ENCODE peak calls at places on chromosomes 2 and 18, in seven cellular contexts. One of them, this sample, is unnamed.

GRCh38 chr2:190582761-190583506 is 48.4 kb upstream of the NEMP2 start:
- DNase-seq in Panc1: no peak
- DNase-seq in endothelial cell of umbilical vein: no peak
- DNase-seq in GM23338: no peak
- DNase-seq in foreskin fibroblast: peak; percentile 8
- DNase-seq in IMR-90: peak; percentile 31
- DNase-seq in Calu3: no peak
- DNase-seq in this sample: no peak

GRCh38 chr2:62457555-62457954 is 48.4 kb downstream of the TMEM17 start:
- DNase-seq in GM23338: no peak
- DNase-seq in Panc1: no peak
- DNase-seq in foreskin fibroblast: no peak
- DNase-seq in IMR-90: no peak
- DNase-seq in Calu3: no peak
- DNase-seq in endothelial cell of umbilical vein: no peak
- DNase-seq in this sample: no peak

GRCh38 chr2:10760794-10761504 is 39.5 kb downstream of the ATP6V1C2 start:
- DNase-seq in Panc1: no peak
- DNase-seq in GM23338: no peak
- DNase-seq in endothelial cell of umbilical vein: no peak
- DNase-seq in foreskin fibroblast: no peak
- DNase-seq in Calu3: no peak
- DNase-seq in IMR-90: no peak
- DNase-seq in this sample: no peak

GRCh38 chr18:54003195-54003594 is 221.3 kb downstream of the MBD2 start:
- DNase-seq in IMR-90: no peak
- DNase-seq in foreskin fibroblast: no peak
- DNase-seq in Calu3: no peak
- DNase-seq in GM23338: no peak
- DNase-seq in Panc1: no peak
- DNase-seq in endothelial cell of umbilical vein: no peak
- DNase-seq in this sample: no peak

GRCh38 chr2:8819948-8820347 is 17.5 kb downstream of the KIDINS220 start:
- DNase-seq in foreskin fibroblast: no peak
- DNase-seq in GM23338: no peak
- DNase-seq in Panc1: no peak
- DNase-seq in IMR-90: no peak
- DNase-seq in Calu3: no peak
- DNase-seq in endothelial cell of umbilical vein: no peak
- DNase-seq in this sample: no peak

GRCh38 chr2:128269358-128270305 is 49.0 kb downstream of the HS6ST1 start:
- DNase-seq in Panc1: no peak
- DNase-seq in endothelial cell of umbilical vein: no peak
- DNase-seq in Calu3: no peak
- DNase-seq in foreskin fibroblast: no peak
- DNase-seq in GM23338: no peak
- DNase-seq in IMR-90: no peak
- DNase-seq in this sample: no peak

GRCh38 chr18:49560277-49561126 is 1.4 kb upstream of the LIPG start:
- DNase-seq in IMR-90: no peak
- DNase-seq in GM23338: peak; percentile 66
- DNase-seq in Calu3: peak; percentile 57
- DNase-seq in endothelial cell of umbilical vein: peak; percentile 23
- DNase-seq in foreskin fibroblast: peak; percentile 56
- DNase-seq in Panc1: no peak
- DNase-seq in this sample: no peak

GRCh38 chr2:83420993-83421392 is 1038.1 kb downstream of the SUCLG1 start:
- DNase-seq in Calu3: no peak
- DNase-seq in Panc1: no peak
- DNase-seq in endothelial cell of umbilical vein: no peak
- DNase-seq in foreskin fibroblast: no peak
- DNase-seq in GM23338: no peak
- DNase-seq in IMR-90: no peak
- DNase-seq in this sample: no peak

GRCh38 chr2:205994344-205994743 is 91.6 kb downstream of the INO80D start:
- DNase-seq in endothelial cell of umbilical vein: no peak
- DNase-seq in GM23338: no peak
- DNase-seq in Calu3: no peak
- DNase-seq in Panc1: no peak
- DNase-seq in IMR-90: no peak
- DNase-seq in foreskin fibroblast: no peak
- DNase-seq in this sample: no peak

GRCh38 chr2:120319686-120320317 is 26.1 kb upstream of the INHBB start:
- DNase-seq in foreskin fibroblast: no peak
- DNase-seq in Calu3: no peak
- DNase-seq in IMR-90: no peak
- DNase-seq in GM23338: no peak
- DNase-seq in endothelial cell of umbilical vein: no peak
- DNase-seq in Panc1: no peak
- DNase-seq in this sample: no peak

GRCh38 chr2:201182650-201183372 is at the start of gene CASP10:
- DNase-seq in GM23338: peak; percentile 87
- DNase-seq in foreskin fibroblast: peak; percentile 60
- DNase-seq in endothelial cell of umbilical vein: peak; percentile 95
- DNase-seq in Calu3: peak; percentile 54
- DNase-seq in IMR-90: peak; percentile 55
- DNase-seq in Panc1: no peak
- DNase-seq in this sample: peak; percentile 33

GRCh38 chr18:26863122-26863879 is 2.2 kb downstream of the AQP4 start:
- DNase-seq in endothelial cell of umbilical vein: no peak
- DNase-seq in Calu3: peak; percentile 63
- DNase-seq in GM23338: peak; percentile 75
- DNase-seq in foreskin fibroblast: peak; percentile 1
- DNase-seq in Panc1: no peak
- DNase-seq in IMR-90: no peak
- DNase-seq in this sample: no peak

GRCh38 chr2:229489016-229489415 is 217.9 kb upstream of the PID1 start:
- DNase-seq in foreskin fibroblast: peak; percentile 49
- DNase-seq in IMR-90: peak; percentile 13
- DNase-seq in endothelial cell of umbilical vein: no peak
- DNase-seq in GM23338: no peak
- DNase-seq in Panc1: peak; percentile 28
- DNase-seq in Calu3: no peak
- DNase-seq in this sample: peak; percentile 29

GRCh38 chr2:102674370-102674769 is 55.0 kb downstream of the SLC9A2 start:
- DNase-seq in Panc1: no peak
- DNase-seq in foreskin fibroblast: no peak
- DNase-seq in IMR-90: no peak
- DNase-seq in Calu3: no peak
- DNase-seq in endothelial cell of umbilical vein: no peak
- DNase-seq in GM23338: no peak
- DNase-seq in this sample: no peak

GRCh38 chr2:130882991-130883390 is 46.3 kb downstream of the ARHGEF4 start:
- DNase-seq in endothelial cell of umbilical vein: no peak
- DNase-seq in IMR-90: no peak
- DNase-seq in foreskin fibroblast: no peak
- DNase-seq in GM23338: no peak
- DNase-seq in Calu3: no peak
- DNase-seq in Panc1: no peak
- DNase-seq in this sample: no peak

GRCh38 chr18:48590678-48591077 is 51.8 kb downstream of the CTIF start:
- DNase-seq in foreskin fibroblast: peak; percentile 88
- DNase-seq in Panc1: no peak
- DNase-seq in GM23338: no peak
- DNase-seq in IMR-90: peak; percentile 94
- DNase-seq in endothelial cell of umbilical vein: no peak
- DNase-seq in Calu3: no peak
- DNase-seq in this sample: peak; percentile 89

GRCh38 chr2:99439989-99440388 is 49.8 kb downstream of the REV1 start:
- DNase-seq in endothelial cell of umbilical vein: no peak
- DNase-seq in IMR-90: no peak
- DNase-seq in foreskin fibroblast: no peak
- DNase-seq in GM23338: peak; percentile 30
- DNase-seq in Panc1: no peak
- DNase-seq in Calu3: no peak
- DNase-seq in this sample: no peak

GRCh38 chr18:23887493-23887892 is 127.1 kb upstream of the TTC39C start:
- DNase-seq in GM23338: no peak
- DNase-seq in IMR-90: peak; percentile 15
- DNase-seq in Calu3: no peak
- DNase-seq in Panc1: no peak
- DNase-seq in endothelial cell of umbilical vein: no peak
- DNase-seq in foreskin fibroblast: no peak
- DNase-seq in this sample: no peak

GRCh38 chr2:37561615-37562569 is 109.5 kb downstream of the CDC42EP3 start:
- DNase-seq in GM23338: peak; percentile 24
- DNase-seq in IMR-90: peak; percentile 94
- DNase-seq in foreskin fibroblast: peak; percentile 91
- DNase-seq in endothelial cell of umbilical vein: peak; percentile 92
- DNase-seq in Calu3: peak; percentile 75
- DNase-seq in Panc1: no peak
- DNase-seq in this sample: peak; percentile 91

GRCh38 chr2:179422037-179422643 is 157.5 kb upstream of the SESTD1 start:
- DNase-seq in Panc1: peak; percentile 30
- DNase-seq in endothelial cell of umbilical vein: peak; percentile 68
- DNase-seq in foreskin fibroblast: peak; percentile 88
- DNase-seq in GM23338: peak; percentile 90
- DNase-seq in Calu3: peak; percentile 85
- DNase-seq in IMR-90: peak; percentile 77
- DNase-seq in this sample: peak; percentile 62

GRCh38 chr2:159553727-159554126 is 62.6 kb downstream of the BAZ2B start:
- DNase-seq in Calu3: no peak
- DNase-seq in endothelial cell of umbilical vein: peak; percentile 69
- DNase-seq in foreskin fibroblast: no peak
- DNase-seq in GM23338: no peak
- DNase-seq in Panc1: no peak
- DNase-seq in IMR-90: no peak
- DNase-seq in this sample: no peak

GRCh38 chr18:29840101-29840500 is 1202.4 kb downstream of the DSC3 start:
- DNase-seq in Calu3: peak; percentile 26
- DNase-seq in foreskin fibroblast: peak; percentile 6
- DNase-seq in endothelial cell of umbilical vein: no peak
- DNase-seq in GM23338: no peak
- DNase-seq in Panc1: no peak
- DNase-seq in IMR-90: peak; percentile 67
- DNase-seq in this sample: peak; percentile 66

GRCh38 chr18:44781890-44782289 is 101.2 kb downstream of the SETBP1 start:
- DNase-seq in endothelial cell of umbilical vein: peak; percentile 48
- DNase-seq in IMR-90: peak; percentile 28
- DNase-seq in GM23338: no peak
- DNase-seq in Panc1: no peak
- DNase-seq in Calu3: no peak
- DNase-seq in foreskin fibroblast: peak; percentile 87
- DNase-seq in this sample: no peak

DNA sequence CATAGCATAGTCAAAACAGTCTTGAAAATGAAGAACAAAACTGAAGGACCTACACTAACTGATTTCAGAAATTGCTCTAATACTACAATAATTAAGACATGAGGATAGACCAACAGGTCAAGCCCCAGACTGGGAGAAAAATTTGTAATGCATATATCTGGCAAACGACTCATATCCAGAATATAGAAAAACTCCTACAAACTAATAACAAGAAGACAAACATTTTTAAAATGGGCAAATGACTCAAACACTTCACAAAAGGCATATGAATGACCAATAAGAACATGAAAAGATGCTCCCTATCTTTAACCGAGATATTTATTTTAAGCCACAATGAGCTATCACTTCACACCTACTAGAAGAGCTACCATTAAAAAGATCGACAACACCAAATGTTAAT is 14.2 kb downstream of the TGFBRAP1 start:
- DNase-seq in Panc1: no peak
- DNase-seq in GM23338: no peak
- DNase-seq in endothelial cell of umbilical vein: no peak
- DNase-seq in Calu3: no peak
- DNase-seq in foreskin fibroblast: peak; percentile 22
- DNase-seq in IMR-90: no peak
- DNase-seq in this sample: no peak
- TF ChIP-seq CTCF in Panc1: no peak
- TF ChIP-seq CTCF in GM23338: no peak
- TF ChIP-seq CTCF in endothelial cell of umbilical vein: no peak
- TF ChIP-seq CTCF in Calu3: no peak
- TF ChIP-seq CTCF in foreskin fibroblast: no peak
- TF ChIP-seq CTCF in IMR-90: no peak
- TF ChIP-seq CTCF in this sample: no peak

DNA sequence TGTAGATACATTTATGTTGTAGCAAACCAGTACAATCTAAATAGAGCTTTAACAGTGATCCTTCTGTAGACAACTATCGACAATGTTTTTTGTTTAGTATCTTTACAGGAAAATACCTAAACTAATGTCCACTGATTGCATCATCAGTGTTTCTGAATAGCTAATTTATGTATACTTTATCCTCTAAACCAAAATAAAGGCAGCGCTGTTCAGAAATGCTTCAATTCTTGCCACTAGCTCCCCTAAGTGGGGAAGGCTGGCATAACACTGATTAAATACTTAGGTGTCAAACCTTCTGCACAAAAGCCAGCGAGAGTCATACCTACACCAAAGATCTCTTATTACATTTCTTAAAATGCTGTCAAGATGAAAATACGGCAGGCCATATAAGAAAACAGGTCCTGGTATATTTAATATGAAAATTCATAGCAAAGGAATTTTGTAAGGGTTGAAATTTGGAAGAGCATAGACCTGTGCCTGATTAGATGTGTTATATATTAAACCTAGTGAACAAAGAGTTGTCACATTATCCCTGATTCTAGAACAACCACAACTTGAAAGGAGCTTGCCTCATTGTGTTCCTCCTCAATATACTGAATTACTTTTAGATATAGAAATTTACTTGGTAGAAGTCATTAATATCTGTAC is 1693.4 kb upstream of the SLC39A10 start:
- DNase-seq in Panc1: peak; percentile 12
- DNase-seq in GM23338: peak; percentile 75
- DNase-seq in foreskin fibroblast: peak; percentile 61
- DNase-seq in endothelial cell of umbilical vein: peak; percentile 65
- DNase-seq in IMR-90: no peak
- DNase-seq in Calu3: peak; percentile 62
- DNase-seq in this sample: no peak
- TF ChIP-seq CTCF in Panc1: peak; percentile 54
- TF ChIP-seq CTCF in GM23338: peak; percentile 79
- TF ChIP-seq CTCF in foreskin fibroblast: peak; percentile 26
- TF ChIP-seq CTCF in endothelial cell of umbilical vein: peak; percentile 55
- TF ChIP-seq CTCF in IMR-90: no peak
- TF ChIP-seq CTCF in Calu3: peak; percentile 61
- TF ChIP-seq CTCF in this sample: peak; percentile 40

GRCh38 chr2:2787301-2787907 is 456.3 kb upstream of the MYT1L start:
- DNase-seq in endothelial cell of umbilical vein: no peak
- DNase-seq in Panc1: no peak
- DNase-seq in foreskin fibroblast: no peak
- DNase-seq in GM23338: no peak
- DNase-seq in Calu3: no peak
- DNase-seq in IMR-90: no peak
- DNase-seq in this sample: no peak
- TF ChIP-seq CTCF in endothelial cell of umbilical vein: no peak
- TF ChIP-seq CTCF in Panc1: no peak
- TF ChIP-seq CTCF in foreskin fibroblast: no peak
- TF ChIP-seq CTCF in GM23338: no peak
- TF ChIP-seq CTCF in Calu3: no peak
- TF ChIP-seq CTCF in IMR-90: no peak
- TF ChIP-seq CTCF in this sample: no peak

DNA sequence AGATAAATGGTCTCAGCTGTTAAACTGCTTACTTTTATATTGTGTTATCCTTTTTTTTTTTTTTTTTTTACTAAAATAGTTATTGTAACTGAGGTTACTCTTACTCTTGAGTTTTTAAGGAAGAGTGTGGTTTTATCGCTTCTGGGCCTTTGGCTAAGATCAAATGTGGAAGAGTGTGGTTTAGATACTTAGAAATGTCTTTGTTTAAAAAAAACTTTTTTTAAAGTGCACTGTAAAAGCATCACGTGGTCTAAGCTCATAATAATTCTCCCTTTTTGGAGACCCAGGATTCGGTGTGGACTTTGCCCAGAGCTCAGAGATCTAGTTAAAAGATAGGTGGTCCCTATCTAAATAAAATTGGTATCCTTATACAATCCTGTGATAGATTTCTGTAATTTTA is 11.9 kb upstream of the OXER1 start:
- DNase-seq in Calu3: no peak
- DNase-seq in GM23338: no peak
- DNase-seq in IMR-90: no peak
- DNase-seq in foreskin fibroblast: no peak
- DNase-seq in endothelial cell of umbilical vein: no peak
- DNase-seq in Panc1: no peak
- DNase-seq in this sample: no peak
- TF ChIP-seq CTCF in Calu3: no peak
- TF ChIP-seq CTCF in GM23338: no peak
- TF ChIP-seq CTCF in IMR-90: no peak
- TF ChIP-seq CTCF in foreskin fibroblast: no peak
- TF ChIP-seq CTCF in endothelial cell of umbilical vein: no peak
- TF ChIP-seq CTCF in Panc1: no peak
- TF ChIP-seq CTCF in this sample: no peak